ENCODE peak calls at places on chromosome 18, in six cellular contexts. W is activated T-cell treated with anti-CD3 and anti-CD28 coated beads, Interleukin-2, amount 50 U/mL, for 4 hours; Z is renal cortical epithelial cell; X is HTR-8/SVneo; E is naive B cell; G is OCI-LY7. R is an unnamed sample.

GRCh38 chr18:55856191-55856590 is 268.2 kb upstream of the TCF4 start:
- DNase-seq in W (no peak), Z (peak), X (peak), E (no peak), G (no peak), R (no peak)

GRCh38 chr18:49849331-49850217 is 36.2 kb upstream of the ACAA2 start:
- DNase-seq in W (no peak), Z (peak), X (peak), E (no peak), G (no peak), R (no peak)

GRCh38 chr18:24463233-24463775 is 2.9 kb downstream of the HRH4 start:
- DNase-seq in W (no peak), Z (no peak), X (no peak), E (no peak), G (no peak), R (no peak)

GRCh38 chr18:11946756-11947155 is 34.6 kb upstream of the IMPA2 start:
- DNase-seq in W (no peak), Z (peak), X (no peak), E (no peak), G (no peak), R (no peak)

GRCh38 chr18:11002277-11002676 is 147.1 kb downstream of the PIEZO2 start:
- DNase-seq in W (no peak), Z (no peak), X (no peak), E (no peak), G (no peak), R (no peak)

GRCh38 chr18:48540329-48541025 is 1.6 kb downstream of the CTIF start:
- DNase-seq in W (peak), Z (no peak), X (no peak), E (peak), G (no peak), R (peak)

GRCh38 chr18:67515987-67516431 is 511 bp downstream of the DSEL start:
- DNase-seq in W (peak), Z (peak), X (peak), E (peak), G (peak), R (peak)

GRCh38 chr18:7902399-7902839 is 335.3 kb downstream of the PTPRM start:
- DNase-seq in W (no peak), Z (no peak), X (no peak), E (no peak), G (no peak), R (no peak)

GRCh38 chr18:57668021-57668420 is 46.4 kb upstream of the NARS1 start:
- DNase-seq in W (no peak), Z (no peak), X (no peak), E (no peak), G (no peak), R (no peak)

GRCh38 chr18:13394794-13395193 is 176.2 kb downstream of the LDLRAD4 start:
- DNase-seq in W (no peak), Z (no peak), X (no peak), E (no peak), G (no peak), R (no peak)

GRCh38 chr18:76494541-76495403 is at the start of gene ZNF516:
- DNase-seq in W (peak), Z (no peak), X (no peak), E (peak), G (peak), R (peak)

GRCh38 chr18:48264508-48264907 is 144.7 kb downstream of the ZBTB7C start:
- DNase-seq in W (no peak), Z (peak), X (no peak), E (no peak), G (no peak), R (no peak)

GRCh38 chr18:57116598-57117132 is 30.2 kb upstream of the BOD1L2 start:
- DNase-seq in W (no peak), Z (no peak), X (no peak), E (no peak), G (no peak), R (no peak)

GRCh38 chr18:56233595-56233994 is 404.8 kb downstream of the TXNL1 start:
- DNase-seq in W (no peak), Z (peak), X (no peak), E (no peak), G (no peak), R (no peak)

GRCh38 chr18:49029628-49030027 is 78.9 kb upstream of the SMAD7 start:
- DNase-seq in W (no peak), Z (no peak), X (no peak), E (no peak), G (no peak), R (no peak)

GRCh38 chr18:22344908-22345670 is 72.6 kb downstream of the CTAGE1 start:
- DNase-seq in W (no peak), Z (peak), X (no peak), E (no peak), G (no peak), R (no peak)

GRCh38 chr18:23994361-23994902 is 20.1 kb upstream of the TTC39C start:
- DNase-seq in W (peak), Z (peak), X (peak), E (no peak), G (no peak), R (no peak)

GRCh38 chr18:51009071-51009470 is 20.9 kb upstream of the SMAD4 start:
- DNase-seq in W (no peak), Z (peak), X (no peak), E (no peak), G (no peak), R (no peak)

R was measured in germinal center.